ENCODE peak calls at places on chromosomes 5 and 9, in four cellular contexts. S is HCT116, W is H1, X is HepG2. R is an unnamed sample.

GRCh38 chr9:29802454-29802853 is 2229.2 kb upstream of the C9orf72 start:
- DNase-seq in S (no peak), W (no peak), X (no peak), R (no peak)

GRCh38 chr9:97579914-97580313 is 53.3 kb downstream of the TSTD2 start:
- DNase-seq in S (no peak), W (no peak), X (no peak), R (no peak)

GRCh38 chr5:140042551-140043507 is at the start of gene NRG2:
- DNase-seq in S (peak), W (peak), X (peak), R (peak)

GRCh38 chr5:59789197-59789596 is 104.3 kb downstream of the PDE4D start:
- DNase-seq in S (no peak), W (no peak), X (no peak), R (no peak)

GRCh38 chr5:35440409-35440808 is 177.3 kb upstream of the SPEF2 start:
- DNase-seq in S (no peak), W (no peak), X (no peak), R (no peak)

GRCh38 chr5:17723876-17724275 is 89.6 kb downstream of the TAF11L14 start:
- DNase-seq in S (no peak), W (no peak), X (no peak), R (no peak)

GRCh38 chr9:120175031-120175430 is 404.9 kb downstream of the CDK5RAP2 start:
- DNase-seq in S (no peak), W (no peak), X (no peak), R (no peak)

GRCh38 chr5:59093329-59093728 is 510.5 kb downstream of the RAB3C start:
- DNase-seq in S (no peak), W (no peak), X (no peak), R (no peak)

GRCh38 chr5:178115835-178116405 is 2.6 kb downstream of the N4BP3 start:
- DNase-seq in S (no peak), W (no peak), X (no peak), R (no peak)

GRCh38 chr9:111038336-111039202 is at the start of gene LPAR1:
- DNase-seq in S (peak), W (peak), X (no peak), R (no peak)

GRCh38 chr9:84139296-84140100 is 158.9 kb downstream of the RMI1 start:
- DNase-seq in S (no peak), W (no peak), X (no peak), R (no peak)

DNA sequence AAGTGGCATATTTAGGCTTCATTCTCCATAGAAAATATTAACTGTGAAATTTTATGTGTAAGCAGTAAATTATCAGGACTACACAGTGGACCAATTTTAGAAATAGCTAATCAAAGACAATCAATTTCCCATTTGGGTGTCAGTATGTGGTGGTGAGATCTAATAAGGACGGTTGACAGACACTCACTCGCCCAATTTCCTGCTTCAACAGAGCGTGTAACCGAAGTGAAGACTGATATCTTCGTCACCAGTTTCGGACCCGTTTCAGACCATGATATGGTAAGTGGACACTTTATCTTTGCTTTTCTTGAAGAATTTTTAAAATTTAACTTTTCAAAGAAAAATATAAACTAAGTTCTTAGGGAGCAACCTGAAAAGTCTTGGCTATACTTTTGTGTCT is 17.6 kb downstream of the GABRA1 start:
- DNase-seq in S (no peak), W (no peak), X (no peak), R (no peak)
- H3K27ac ChIP-seq in S (no peak), W (no peak), X (no peak), R (no peak)

DNA sequence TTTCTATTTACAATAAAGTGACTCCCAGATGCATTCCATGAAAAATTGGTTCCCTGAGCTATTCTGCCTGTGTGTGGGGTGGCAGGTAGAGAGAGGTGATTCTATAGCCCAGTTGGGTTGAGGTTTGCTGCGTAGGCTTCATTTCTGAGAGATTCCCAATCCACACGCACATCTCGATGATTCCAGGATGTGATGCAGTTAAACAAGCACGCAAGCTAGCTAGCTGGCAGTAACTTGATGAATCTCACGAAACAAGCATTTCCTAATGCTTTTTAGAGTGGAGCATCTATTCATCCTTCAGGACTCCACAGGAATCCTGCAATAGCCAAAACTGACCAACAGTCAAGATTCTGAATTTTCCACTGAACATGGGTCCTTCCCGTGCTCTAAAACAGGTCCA is 43.8 kb upstream of the CER1 start:
- DNase-seq in S (no peak), W (no peak), X (no peak), R (no peak)
- TF ChIP-seq FOSL1 in S (no peak), W (no peak), X (no peak), R (no peak)

GRCh38 chr5:62083247-62083646 is 222.8 kb upstream of the KIF2A start:
- DNase-seq in S (no peak), W (no peak), X (no peak), R (no peak)

GRCh38 chr5:62082370-62082778 is 223.6 kb upstream of the KIF2A start:
- DNase-seq in S (peak), W (no peak), X (no peak), R (no peak)

GRCh38 chr5:62077823-62078550 is 228.0 kb upstream of the KIF2A start:
- DNase-seq in S (no peak), W (no peak), X (no peak), R (no peak)

GRCh38 chr5:62084391-62084790 is 221.6 kb upstream of the KIF2A start:
- DNase-seq in S (no peak), W (no peak), X (no peak), R (no peak)

GRCh38 chr5:62083661-62084060 is 222.3 kb upstream of the KIF2A start:
- DNase-seq in S (no peak), W (no peak), X (no peak), R (no peak)
- H3K27ac ChIP-seq in S (no peak), W (no peak), X (no peak), R (no peak)

GRCh38 chr5:24142346-24142745 is 502.4 kb downstream of the CDH10 start:
- DNase-seq in S (no peak), W (no peak), X (no peak), R (no peak)

GRCh38 chr5:24141046-24141445 is 503.7 kb downstream of the CDH10 start:
- DNase-seq in S (no peak), W (no peak), X (no peak), R (no peak)

GRCh38 chr5:24145806-24146205 is 499.0 kb downstream of the CDH10 start:
- DNase-seq in S (no peak), W (no peak), X (no peak), R (no peak)
- TF ChIP-seq FOSL1 in S (no peak), W (no peak), X (no peak), R (no peak)

R was measured in K562.